ENCODE peak calls at places on chromosomes 5 and 9, in seven cellular contexts. One of them, this sample, is unnamed.

GRCh38 chr9:107222020-107222522 is 61.0 kb upstream of the RAD23B start:
- DNase-seq in K562: no peak
- DNase-seq in A549: no peak
- DNase-seq in sigmoid colon: no peak
- DNase-seq in transverse colon: no peak
- DNase-seq in SK-N-SH: no peak
- DNase-seq in stomach: no peak
- DNase-seq in this sample: no peak

GRCh38 chr5:112863549-112863948 is 2.5 kb downstream of the SRP19 start:
- DNase-seq in sigmoid colon: no peak
- DNase-seq in stomach: peak; percentile 60
- DNase-seq in transverse colon: no peak
- DNase-seq in A549: no peak
- DNase-seq in K562: no peak
- DNase-seq in SK-N-SH: no peak
- DNase-seq in this sample: no peak

GRCh38 chr5:159022178-159022556 is 77.5 kb downstream of the EBF1 start:
- DNase-seq in K562: no peak
- DNase-seq in SK-N-SH: peak; percentile 70
- DNase-seq in transverse colon: no peak
- DNase-seq in A549: no peak
- DNase-seq in sigmoid colon: peak; percentile 75
- DNase-seq in stomach: no peak
- DNase-seq in this sample: peak; percentile 61

GRCh38 chr5:91384671-91385430 is 1.7 kb upstream of the ARRDC3 start:
- DNase-seq in K562: peak; percentile 74
- DNase-seq in A549: peak; percentile 89
- DNase-seq in SK-N-SH: peak; percentile 73
- DNase-seq in transverse colon: peak; percentile 50
- DNase-seq in stomach: peak; percentile 40
- DNase-seq in sigmoid colon: no peak
- DNase-seq in this sample: no peak

GRCh38 chr9:6955251-6955921 is 197.6 kb downstream of the KDM4C start:
- DNase-seq in stomach: no peak
- DNase-seq in K562: no peak
- DNase-seq in A549: no peak
- DNase-seq in transverse colon: no peak
- DNase-seq in sigmoid colon: no peak
- DNase-seq in SK-N-SH: no peak
- DNase-seq in this sample: no peak

GRCh38 chr9:107852891-107853290 is 363.3 kb upstream of the KLF4 start:
- DNase-seq in SK-N-SH: no peak
- DNase-seq in sigmoid colon: no peak
- DNase-seq in K562: no peak
- DNase-seq in A549: no peak
- DNase-seq in transverse colon: no peak
- DNase-seq in stomach: no peak
- DNase-seq in this sample: no peak

GRCh38 chr5:173496129-173496882 is 120.1 kb downstream of the BOD1 start:
- DNase-seq in SK-N-SH: no peak
- DNase-seq in sigmoid colon: no peak
- DNase-seq in transverse colon: no peak
- DNase-seq in K562: no peak
- DNase-seq in A549: no peak
- DNase-seq in stomach: peak; percentile 58
- DNase-seq in this sample: no peak

GRCh38 chr9:89226076-89226475 is 47.5 kb upstream of the SHC3 start:
- DNase-seq in sigmoid colon: no peak
- DNase-seq in K562: no peak
- DNase-seq in A549: no peak
- DNase-seq in stomach: no peak
- DNase-seq in SK-N-SH: peak; percentile 72
- DNase-seq in transverse colon: no peak
- DNase-seq in this sample: peak; percentile 18

GRCh38 chr9:130962418-130963316 is 23.6 kb upstream of the FIBCD1 start:
- DNase-seq in transverse colon: no peak
- DNase-seq in SK-N-SH: peak; percentile 49
- DNase-seq in K562: peak; percentile 66
- DNase-seq in stomach: peak; percentile 31
- DNase-seq in sigmoid colon: no peak
- DNase-seq in A549: peak; percentile 95
- DNase-seq in this sample: no peak

GRCh38 chr5:36606437-36607113 is at the start of gene SLC1A3:
- DNase-seq in K562: no peak
- DNase-seq in stomach: peak; percentile 46
- DNase-seq in sigmoid colon: peak; percentile 74
- DNase-seq in SK-N-SH: no peak
- DNase-seq in A549: peak; percentile 10
- DNase-seq in transverse colon: peak; percentile 22
- DNase-seq in this sample: peak; percentile 55

GRCh38 chr9:134908524-134909364 is 9.0 kb downstream of the FCN1 start:
- DNase-seq in stomach: peak; percentile 16
- DNase-seq in K562: no peak
- DNase-seq in SK-N-SH: no peak
- DNase-seq in sigmoid colon: no peak
- DNase-seq in transverse colon: no peak
- DNase-seq in A549: no peak
- DNase-seq in this sample: no peak

GRCh38 chr9:97510797-97511761 is 9.6 kb downstream of the TMOD1 start:
- DNase-seq in SK-N-SH: no peak
- DNase-seq in sigmoid colon: no peak
- DNase-seq in A549: no peak
- DNase-seq in transverse colon: no peak
- DNase-seq in K562: no peak
- DNase-seq in stomach: no peak
- DNase-seq in this sample: peak; percentile 5

GRCh38 chr9:114372971-114373591 is 14.7 kb downstream of the AKNA start:
- DNase-seq in stomach: peak; percentile 69
- DNase-seq in transverse colon: peak; percentile 83
- DNase-seq in K562: no peak
- DNase-seq in SK-N-SH: no peak
- DNase-seq in A549: no peak
- DNase-seq in sigmoid colon: peak; percentile 81
- DNase-seq in this sample: no peak

GRCh38 chr5:87121315-87122170 is 146.1 kb upstream of the RASA1 start:
- DNase-seq in transverse colon: peak; percentile 14
- DNase-seq in sigmoid colon: no peak
- DNase-seq in stomach: no peak
- DNase-seq in SK-N-SH: no peak
- DNase-seq in A549: peak; percentile 10
- DNase-seq in K562: no peak
- DNase-seq in this sample: no peak
- TF ChIP-seq EP300 in transverse colon: no peak
- TF ChIP-seq EP300 in sigmoid colon: no peak
- TF ChIP-seq EP300 in stomach: no peak
- TF ChIP-seq EP300 in SK-N-SH: peak; percentile 86
- TF ChIP-seq EP300 in A549: no peak
- TF ChIP-seq EP300 in K562: peak; percentile 58
- TF ChIP-seq EP300 in this sample: no peak

GRCh38 chr5:132280371-132281240 is 13.6 kb upstream of the SLC22A4 start:
- DNase-seq in SK-N-SH: no peak
- DNase-seq in K562: no peak
- DNase-seq in stomach: no peak
- DNase-seq in sigmoid colon: no peak
- DNase-seq in A549: no peak
- DNase-seq in transverse colon: no peak
- DNase-seq in this sample: no peak

GRCh38 chr5:132281856-132282614 is 12.2 kb upstream of the SLC22A4 start:
- DNase-seq in sigmoid colon: no peak
- DNase-seq in A549: no peak
- DNase-seq in stomach: no peak
- DNase-seq in SK-N-SH: no peak
- DNase-seq in transverse colon: no peak
- DNase-seq in K562: no peak
- DNase-seq in this sample: no peak

GRCh38 chr5:132283423-132284043 is 10.7 kb upstream of the SLC22A4 start:
- DNase-seq in transverse colon: no peak
- DNase-seq in K562: no peak
- DNase-seq in SK-N-SH: peak; percentile 67
- DNase-seq in A549: peak; percentile 43
- DNase-seq in stomach: peak; percentile 59
- DNase-seq in sigmoid colon: no peak
- DNase-seq in this sample: no peak

GRCh38 chr5:132277971-132278964 is 15.9 kb upstream of the SLC22A4 start:
- DNase-seq in transverse colon: peak; percentile 38
- DNase-seq in A549: no peak
- DNase-seq in stomach: no peak
- DNase-seq in sigmoid colon: peak; percentile 45
- DNase-seq in SK-N-SH: no peak
- DNase-seq in K562: peak; percentile 74
- DNase-seq in this sample: no peak

GRCh38 chr5:132279801-132280200 is 14.4 kb upstream of the SLC22A4 start:
- DNase-seq in SK-N-SH: no peak
- DNase-seq in transverse colon: no peak
- DNase-seq in stomach: no peak
- DNase-seq in A549: no peak
- DNase-seq in K562: no peak
- DNase-seq in sigmoid colon: no peak
- DNase-seq in this sample: no peak
- TF ChIP-seq EP300 in SK-N-SH: no peak
- TF ChIP-seq EP300 in transverse colon: no peak
- TF ChIP-seq EP300 in stomach: no peak
- TF ChIP-seq EP300 in A549: no peak
- TF ChIP-seq EP300 in K562: no peak
- TF ChIP-seq EP300 in sigmoid colon: no peak
- TF ChIP-seq EP300 in this sample: no peak

GRCh38 chr9:73889023-73889422 is 608.1 kb upstream of the RORB start:
- DNase-seq in stomach: no peak
- DNase-seq in sigmoid colon: no peak
- DNase-seq in SK-N-SH: no peak
- DNase-seq in transverse colon: no peak
- DNase-seq in K562: no peak
- DNase-seq in A549: no peak
- DNase-seq in this sample: no peak

GRCh38 chr9:73893230-73893629 is 603.9 kb upstream of the RORB start:
- DNase-seq in K562: no peak
- DNase-seq in sigmoid colon: no peak
- DNase-seq in SK-N-SH: no peak
- DNase-seq in A549: no peak
- DNase-seq in stomach: no peak
- DNase-seq in transverse colon: no peak
- DNase-seq in this sample: no peak

GRCh38 chr9:73896061-73896460 is 601.1 kb upstream of the RORB start:
- DNase-seq in SK-N-SH: no peak
- DNase-seq in sigmoid colon: no peak
- DNase-seq in stomach: no peak
- DNase-seq in transverse colon: no peak
- DNase-seq in K562: no peak
- DNase-seq in A549: no peak
- DNase-seq in this sample: no peak

GRCh38 chr9:73892371-73892770 is 604.8 kb upstream of the RORB start:
- DNase-seq in sigmoid colon: no peak
- DNase-seq in stomach: no peak
- DNase-seq in transverse colon: no peak
- DNase-seq in K562: no peak
- DNase-seq in SK-N-SH: no peak
- DNase-seq in A549: no peak
- DNase-seq in this sample: no peak
- TF ChIP-seq EP300 in sigmoid colon: no peak
- TF ChIP-seq EP300 in stomach: no peak
- TF ChIP-seq EP300 in transverse colon: no peak
- TF ChIP-seq EP300 in K562: no peak
- TF ChIP-seq EP300 in SK-N-SH: no peak
- TF ChIP-seq EP300 in A549: no peak
- TF ChIP-seq EP300 in this sample: no peak

GRCh38 chr5:74502479-74502950 is 138.0 kb downstream of the ENC1 start:
- DNase-seq in transverse colon: no peak
- DNase-seq in A549: no peak
- DNase-seq in stomach: no peak
- DNase-seq in K562: no peak
- DNase-seq in SK-N-SH: no peak
- DNase-seq in sigmoid colon: no peak
- DNase-seq in this sample: no peak
- TF ChIP-seq EP300 in transverse colon: no peak
- TF ChIP-seq EP300 in A549: no peak
- TF ChIP-seq EP300 in stomach: no peak
- TF ChIP-seq EP300 in K562: no peak
- TF ChIP-seq EP300 in SK-N-SH: no peak
- TF ChIP-seq EP300 in sigmoid colon: no peak
- TF ChIP-seq EP300 in this sample: no peak

GRCh38 chr9:31588756-31589155 is 795.7 kb upstream of the ACO1 start:
- DNase-seq in K562: no peak
- DNase-seq in sigmoid colon: no peak
- DNase-seq in transverse colon: no peak
- DNase-seq in stomach: no peak
- DNase-seq in SK-N-SH: no peak
- DNase-seq in A549: no peak
- DNase-seq in this sample: no peak
- TF ChIP-seq EP300 in K562: no peak
- TF ChIP-seq EP300 in sigmoid colon: no peak
- TF ChIP-seq EP300 in transverse colon: no peak
- TF ChIP-seq EP300 in stomach: no peak
- TF ChIP-seq EP300 in SK-N-SH: no peak
- TF ChIP-seq EP300 in A549: no peak
- TF ChIP-seq EP300 in this sample: no peak

GRCh38 chr9:26133537-26133936 is 455.3 kb upstream of the TUSC1 start:
- DNase-seq in K562: no peak
- DNase-seq in sigmoid colon: no peak
- DNase-seq in transverse colon: no peak
- DNase-seq in SK-N-SH: no peak
- DNase-seq in stomach: no peak
- DNase-seq in A549: no peak
- DNase-seq in this sample: no peak

GRCh38 chr9:26132913-26133312 is 454.7 kb upstream of the TUSC1 start:
- DNase-seq in K562: no peak
- DNase-seq in sigmoid colon: no peak
- DNase-seq in A549: no peak
- DNase-seq in stomach: no peak
- DNase-seq in transverse colon: no peak
- DNase-seq in SK-N-SH: no peak
- DNase-seq in this sample: no peak

GRCh38 chr9:26129216-26129615 is 451.0 kb upstream of the TUSC1 start:
- DNase-seq in SK-N-SH: no peak
- DNase-seq in stomach: no peak
- DNase-seq in K562: no peak
- DNase-seq in sigmoid colon: no peak
- DNase-seq in A549: no peak
- DNase-seq in transverse colon: no peak
- DNase-seq in this sample: no peak

GRCh38 chr9:26131891-26132290 is 453.6 kb upstream of the TUSC1 start:
- DNase-seq in sigmoid colon: no peak
- DNase-seq in transverse colon: no peak
- DNase-seq in K562: no peak
- DNase-seq in A549: no peak
- DNase-seq in stomach: no peak
- DNase-seq in SK-N-SH: no peak
- DNase-seq in this sample: no peak
- TF ChIP-seq EP300 in sigmoid colon: no peak
- TF ChIP-seq EP300 in transverse colon: no peak
- TF ChIP-seq EP300 in K562: no peak
- TF ChIP-seq EP300 in A549: no peak
- TF ChIP-seq EP300 in stomach: no peak
- TF ChIP-seq EP300 in SK-N-SH: no peak
- TF ChIP-seq EP300 in this sample: no peak

DNA sequence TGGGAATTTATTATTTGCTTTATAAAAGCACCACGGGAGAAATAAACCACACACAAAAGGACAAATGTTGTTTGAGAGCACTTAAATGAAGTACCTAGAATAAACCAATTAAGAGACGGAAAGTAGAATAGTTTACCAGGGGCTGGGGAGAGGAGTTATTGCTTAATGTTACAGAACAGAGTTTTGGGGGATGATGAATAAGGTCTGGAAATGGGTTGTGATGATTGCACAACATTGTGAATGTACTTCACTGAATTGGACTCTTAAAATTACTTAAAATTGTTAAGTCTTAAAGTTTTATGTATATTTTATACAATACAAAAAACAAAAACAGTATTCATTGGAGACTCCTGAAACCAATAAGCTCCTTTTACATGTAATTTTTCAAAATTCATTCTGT is 1.5 kb downstream of the ZBTB43 start:
- DNase-seq in SK-N-SH: no peak
- DNase-seq in stomach: no peak
- DNase-seq in sigmoid colon: no peak
- DNase-seq in transverse colon: no peak
- DNase-seq in K562: no peak
- DNase-seq in A549: no peak
- DNase-seq in this sample: no peak
- TF ChIP-seq EP300 in SK-N-SH: no peak
- TF ChIP-seq EP300 in stomach: no peak
- TF ChIP-seq EP300 in sigmoid colon: no peak
- TF ChIP-seq EP300 in transverse colon: no peak
- TF ChIP-seq EP300 in K562: no peak
- TF ChIP-seq EP300 in A549: no peak
- TF ChIP-seq EP300 in this sample: no peak